ENCODE peak calls at places on chromosomes 4 and X, in six cellular contexts. V is activated T-cell treated with anti-CD3 and anti-CD28 coated beads, Interleukin-2, amount 50 U/mL, for 72 hours; P is EH; L is T-helper 1 cell; A is caudate nucleus; Y is GM20000. E is an unnamed sample.

GRCh38 chr4:160352637-160353036 is 1249.8 kb downstream of the RAPGEF2 start:
- DNase-seq in V (no peak), P (no peak), L (no peak), A (no peak), Y (no peak), E (no peak)

GRCh38 chr4:147247577-147247976 is 233.3 kb upstream of the EDNRA start:
- DNase-seq in V (no peak), P (peak; percentile 40), L (no peak), A (no peak), Y (no peak), E (no peak)

GRCh38 chr4:24921491-24921890 is 8.6 kb upstream of the CCDC149 start:
- DNase-seq in V (no peak), P (no peak), L (no peak), A (no peak), Y (no peak), E (no peak)

GRCh38 chr4:111838406-111838930 is 306.8 kb upstream of the FAM241A start:
- DNase-seq in V (no peak), P (no peak), L (no peak), A (no peak), Y (no peak), E (peak; percentile 4)

GRCh38 chr4:158930573-158930972 is 161.7 kb downstream of the FNIP2 start:
- DNase-seq in V (no peak), P (peak; percentile 49), L (no peak), A (no peak), Y (no peak), E (no peak)

GRCh38 chr4:105093975-105094374 is 52.7 kb upstream of the TET2 start:
- DNase-seq in V (no peak), P (no peak), L (no peak), A (no peak), Y (no peak), E (no peak)

GRCh38 chrX:19846995-19847790 is 40.2 kb downstream of the SH3KBP1 start:
- DNase-seq in V (no peak), P (peak; percentile 89), L (no peak), A (no peak), Y (no peak), E (no peak)

GRCh38 chr4:76984127-76984526 is 34.6 kb downstream of the SEPTIN11 start:
- DNase-seq in V (no peak), P (peak; percentile 69), L (no peak), A (no peak), Y (peak; percentile 29), E (no peak)

GRCh38 chrX:137771537-137771936 is 205.6 kb downstream of the ZIC3 start:
- DNase-seq in V (no peak), P (no peak), L (no peak), A (no peak), Y (no peak), E (no peak)

GRCh38 chr4:88991746-88992145 is 65.2 kb downstream of the FAM13A start:
- DNase-seq in V (no peak), P (peak; percentile 17), L (no peak), A (no peak), Y (no peak), E (no peak)

GRCh38 chr4:54005475-54005874 is 58.9 kb downstream of the CHIC2 start:
- DNase-seq in V (no peak), P (peak; percentile 51), L (no peak), A (no peak), Y (no peak), E (no peak)

GRCh38 chrX:102129473-102129872 is 4.0 kb downstream of the TCEAL2 start:
- DNase-seq in V (no peak), P (peak; percentile 8), L (no peak), A (no peak), Y (no peak), E (no peak)

GRCh38 chrX:1486749-1487361 is 34.1 kb upstream of the ASMTL start:
- DNase-seq in V (no peak), P (no peak), L (no peak), A (no peak), Y (no peak), E (no peak)

GRCh38 chrX:51421972-51422371 is 74.4 kb downstream of the NUDT11 start:
- DNase-seq in V (no peak), P (no peak), L (no peak), A (no peak), Y (no peak), E (no peak)

GRCh38 chrX:137563681-137564651 is 2.0 kb upstream of the ZIC3 start:
- DNase-seq in V (no peak), P (no peak), L (no peak), A (no peak), Y (no peak), E (no peak)

GRCh38 chr4:128776794-128777216 is 32.7 kb upstream of the JADE1 start:
- DNase-seq in V (no peak), P (peak; percentile 96), L (no peak), A (no peak), Y (no peak), E (no peak)

GRCh38 chrX:53048169-53049126 is at the start of gene GPR173:
- DNase-seq in V (no peak), P (peak; percentile 82), L (no peak), A (peak; percentile 46), Y (no peak), E (peak; percentile 79)

GRCh38 chr4:153545822-153546221 is 79.7 kb downstream of the TMEM131L start:
- DNase-seq in V (no peak), P (no peak), L (no peak), A (no peak), Y (no peak), E (no peak)

GRCh38 chr4:21790437-21791029 is 158.0 kb downstream of the KCNIP4 start:
- DNase-seq in V (no peak), P (peak; percentile 56), L (no peak), A (no peak), Y (no peak), E (no peak)

GRCh38 chr4:154082760-154083530 is 294.1 kb upstream of the SFRP2 start:
- DNase-seq in V (peak; percentile 4), P (peak; percentile 17), L (no peak), A (no peak), Y (no peak), E (no peak)

GRCh38 chr4:36351082-36351666 is 69.8 kb downstream of the DTHD1 start:
- DNase-seq in V (peak; percentile 78), P (no peak), L (peak; percentile 52), A (no peak), Y (peak; percentile 47), E (peak; percentile 49)

GRCh38 chrX:38893441-38893840 is 92.2 kb downstream of the MID1IP1 start:
- DNase-seq in V (no peak), P (peak; percentile 46), L (no peak), A (no peak), Y (no peak), E (no peak)

GRCh38 chr4:1356181-1356998 is 9.4 kb downstream of the UVSSA start:
- DNase-seq in V (peak; percentile 49), P (peak; percentile 55), L (no peak), A (no peak), Y (peak; percentile 85), E (peak; percentile 40)

GRCh38 chrX:107496786-107497185 is 47.3 kb downstream of the FRMPD3 start:
- DNase-seq in V (no peak), P (no peak), L (no peak), A (no peak), Y (no peak), E (no peak)

GRCh38 chr4:98685225-98686045 is 27.0 kb upstream of the TSPAN5 start:
- DNase-seq in V (no peak), P (no peak), L (no peak), A (no peak), Y (no peak), E (no peak)

GRCh38 chr4:7291372-7292135 is 99.2 kb downstream of the SORCS2 start:
- DNase-seq in V (no peak), P (peak; percentile 78), L (no peak), A (no peak), Y (no peak), E (peak; percentile 31)

GRCh38 chr4:179095585-179096228 is 1653.5 kb upstream of the AGA start:
- DNase-seq in V (no peak), P (no peak), L (no peak), A (no peak), Y (no peak), E (no peak)

GRCh38 chrX:44060221-44060620 is 87.0 kb upstream of the NDP start:
- DNase-seq in V (no peak), P (no peak), L (no peak), A (no peak), Y (no peak), E (no peak)

GRCh38 chr4:41124916-41125548 is 89.3 kb downstream of the APBB2 start:
- DNase-seq in V (no peak), P (peak; percentile 41), L (no peak), A (no peak), Y (no peak), E (no peak)

GRCh38 chrX:45842207-45842900 is 641.7 kb upstream of the DIPK2B start:
- DNase-seq in V (no peak), P (peak; percentile 59), L (no peak), A (no peak), Y (no peak), E (no peak)